ENCODE peak calls at places on chromosomes 12 and 14, in seven cellular contexts. B is activated CD4-positive, alpha-beta T cell treated with anti-CD3 and anti-CD28 coated beads, Interleukin-2, amount 10 ng/mL, durations not matched to agents 7 days and 5 days; K is NCI-H1417; L is EL; R is T-helper 9 cell; W is Kasumi-1; Y is amniotic stem cell. U is an unnamed sample.

GRCh38 chr12:93978553-93978952 is 169.8 kb upstream of the PLXNC1 start:
- DNase-seq in B (no peak), K (no peak), L (peak), R (no peak), W (no peak), Y (no peak), U (no peak)

GRCh38 chr14:23805761-23806160 is 147.8 kb upstream of the DHRS4 start:
- DNase-seq in B (no peak), K (no peak), L (no peak), R (no peak), W (no peak), Y (no peak), U (no peak)

GRCh38 chr12:109738209-109738608 is 24.6 kb downstream of the FAM222A start:
- DNase-seq in B (no peak), K (no peak), L (no peak), R (no peak), W (no peak), Y (no peak), U (no peak)

GRCh38 chr12:104747956-104748355 is 210.1 kb downstream of the SLC41A2 start:
- DNase-seq in B (peak), K (no peak), L (no peak), R (peak), W (no peak), Y (no peak), U (no peak)

GRCh38 chr12:42960087-42960527 is 370.6 kb upstream of the PRICKLE1 start:
- DNase-seq in B (no peak), K (no peak), L (peak), R (no peak), W (no peak), Y (no peak), U (no peak)

GRCh38 chr12:130201037-130201436 is 38.8 kb downstream of the FZD10 start:
- DNase-seq in B (no peak), K (no peak), L (no peak), R (no peak), W (no peak), Y (no peak), U (no peak)

GRCh38 chr14:100159107-100159864 is at the start of gene DEGS2:
- DNase-seq in B (peak), K (peak), L (no peak), R (peak), W (no peak), Y (no peak), U (peak)

GRCh38 chr12:32446306-32447119 is 47.2 kb downstream of the FGD4 start:
- DNase-seq in B (no peak), K (no peak), L (no peak), R (no peak), W (no peak), Y (no peak), U (no peak)

GRCh38 chr14:56055521-56055920 is 62.7 kb upstream of the PELI2 start:
- DNase-seq in B (no peak), K (peak), L (no peak), R (no peak), W (no peak), Y (no peak), U (no peak)

GRCh38 chr12:27085654-27086053 is 3.3 kb upstream of the C12orf71 start:
- DNase-seq in B (no peak), K (no peak), L (no peak), R (no peak), W (no peak), Y (no peak), U (no peak)

GRCh38 chr14:73742520-73743238 is 28.5 kb upstream of the PNMA1 start:
- DNase-seq in B (no peak), K (no peak), L (no peak), R (no peak), W (no peak), Y (no peak), U (no peak)

GRCh38 chr12:50088577-50089335 is 3.6 kb downstream of the SMARCD1 start:
- DNase-seq in B (peak), K (peak), L (peak), R (peak), W (peak), Y (peak), U (peak)

GRCh38 chr12:57810450-57810849 is 8.1 kb downstream of the AVIL start:
- DNase-seq in B (no peak), K (no peak), L (peak), R (no peak), W (peak), Y (no peak), U (no peak)

GRCh38 chr12:43318002-43318401 is 234.0 kb downstream of the ADAMTS20 start:
- DNase-seq in B (no peak), K (no peak), L (no peak), R (no peak), W (peak), Y (no peak), U (no peak)

GRCh38 chr14:35879654-35880249 is 53.6 kb downstream of the BRMS1L start:
- DNase-seq in B (no peak), K (peak), L (peak), R (no peak), W (peak), Y (no peak), U (no peak)

GRCh38 chr14:91415794-91416743 is 1.6 kb downstream of the CCDC88C start:
- DNase-seq in B (peak), K (peak), L (no peak), R (peak), W (peak), Y (no peak), U (peak)

GRCh38 chr12:124713436-124714082 is 146.1 kb upstream of the NCOR2 start:
- DNase-seq in B (peak), K (no peak), L (peak), R (peak), W (peak), Y (peak), U (no peak)

GRCh38 chr14:72855913-72856312 is 38.0 kb downstream of the DPF3 start:
- DNase-seq in B (no peak), K (no peak), L (peak), R (no peak), W (no peak), Y (no peak), U (no peak)

GRCh38 chr14:51294951-51295350 is 54.9 kb downstream of the TMX1 start:
- DNase-seq in B (no peak), K (no peak), L (no peak), R (no peak), W (no peak), Y (no peak), U (no peak)

GRCh38 chr12:81692008-81692407 is 67.1 kb downstream of the PPFIA2 start:
- DNase-seq in B (no peak), K (no peak), L (no peak), R (no peak), W (no peak), Y (no peak), U (no peak)

GRCh38 chr14:77325746-77326094 is 4.9 kb downstream of the GSTZ1 start:
- DNase-seq in B (no peak), K (no peak), L (no peak), R (no peak), W (no peak), Y (no peak), U (no peak)

GRCh38 chr14:56333361-56334279 is 215.4 kb downstream of the PELI2 start:
- DNase-seq in B (no peak), K (no peak), L (peak), R (no peak), W (peak), Y (peak), U (no peak)

GRCh38 chr12:4118017-4118510 is 155.5 kb upstream of the CCND2 start:
- DNase-seq in B (peak), K (no peak), L (peak), R (no peak), W (peak), Y (no peak), U (peak)

GRCh38 chr14:100679170-100679569 is 47.5 kb upstream of the DLK1 start:
- DNase-seq in B (no peak), K (no peak), L (no peak), R (no peak), W (no peak), Y (no peak), U (no peak)

GRCh38 chr14:33842299-33842698 is 108.6 kb downstream of the EGLN3 start:
- DNase-seq in B (no peak), K (no peak), L (no peak), R (no peak), W (no peak), Y (no peak), U (no peak)

GRCh38 chr12:4270670-4271432 is 2.7 kb upstream of the CCND2 start:
- DNase-seq in B (peak), K (no peak), L (no peak), R (no peak), W (peak), Y (no peak), U (peak)

GRCh38 chr14:96748371-96748770 is 48.8 kb upstream of the VRK1 start:
- DNase-seq in B (no peak), K (peak), L (no peak), R (no peak), W (no peak), Y (no peak), U (no peak)

U was measured in Peyer's patch.